ENCODE peak calls at places on chromosomes 3 and 15, in eight cellular contexts. X, Z, Y, H, U, P, M and F are unnamed samples.

GRCh38 chr3:156518726-156519125 is 36.2 kb downstream of the SSR3 start:
- DNase-seq in H (peak), Z (no peak), U (peak), Y (peak), P (no peak), M (no peak), X (no peak), F (peak)

GRCh38 chr3:284316-284715 is 87.8 kb downstream of the CHL1 start:
- DNase-seq in X (no peak), P (no peak), M (no peak), H (no peak), U (no peak), Z (no peak), Y (no peak), F (no peak)

GRCh38 chr3:171809513-171810277 is 588 bp downstream of the PLD1 start:
- DNase-seq in Y (peak), X (peak), Z (no peak), P (peak), H (peak), M (peak), U (peak), F (peak)

GRCh38 chr3:128591728-128592426 is 58.7 kb downstream of the RPN1 start:
- DNase-seq in Z (no peak), P (no peak), H (no peak), M (no peak), Y (no peak), U (no peak), X (no peak), F (no peak)

GRCh38 chr15:91824256-91824655 is 29.3 kb upstream of the SLCO3A1 start:
- DNase-seq in M (no peak), P (no peak), Z (peak), Y (peak), U (peak), H (no peak), X (no peak), F (no peak)

GRCh38 chr3:36166477-36166876 is 213.8 kb upstream of the STAC start:
- DNase-seq in Y (no peak), M (no peak), Z (peak), P (peak), X (no peak), H (peak), U (no peak), F (peak)

GRCh38 chr15:64636541-64636940 is 138.8 kb downstream of the RBPMS2 start:
- DNase-seq in H (no peak), U (peak), X (no peak), Y (no peak), P (no peak), Z (no peak), M (no peak), F (no peak)

GRCh38 chr3:61809879-61810278 is 248.5 kb downstream of the PTPRG start:
- DNase-seq in X (no peak), M (no peak), Y (peak), U (peak), Z (peak), H (no peak), P (peak), F (no peak)

GRCh38 chr15:85742186-85742751 is 52.5 kb downstream of the KLHL25 start:
- DNase-seq in X (no peak), Y (no peak), P (peak), M (no peak), H (no peak), Z (no peak), U (peak), F (no peak)

GRCh38 chr15:99702895-99703602 is 30.2 kb downstream of the LYSMD4 start:
- DNase-seq in X (no peak), H (peak), P (no peak), U (peak), Y (no peak), M (no peak), Z (no peak), F (peak)

GRCh38 chr15:95394186-95395067 is 936.1 kb upstream of the NR2F2 start:
- DNase-seq in P (peak), Y (no peak), U (peak), H (no peak), X (no peak), M (no peak), Z (no peak), F (no peak)

GRCh38 chr3:42025388-42026138 is 63.7 kb upstream of the ULK4 start:
- DNase-seq in X (peak), Z (peak), P (peak), Y (peak), M (no peak), H (peak), U (peak), F (peak)

GRCh38 chr15:66679043-66679656 is 22.9 kb upstream of the SMAD6 start:
- DNase-seq in M (no peak), Z (no peak), Y (no peak), U (peak), X (no peak), P (no peak), H (no peak), F (no peak)

GRCh38 chr15:57302640-57303257 is 73.6 kb upstream of the CGNL1 start:
- DNase-seq in U (no peak), Z (no peak), M (no peak), Y (no peak), P (no peak), H (no peak), X (no peak), F (no peak)

GRCh38 chr15:83324799-83325198 is 40.3 kb upstream of the BNC1 start:
- DNase-seq in U (no peak), Y (no peak), M (no peak), H (no peak), X (no peak), Z (no peak), P (no peak), F (peak)

GRCh38 chr15:31268108-31268501 is 58.5 kb upstream of the KLF13 start:
- DNase-seq in H (no peak), U (no peak), Y (peak), X (no peak), M (no peak), P (no peak), Z (peak), F (no peak)

GRCh38 chr3:165768680-165769079 is 68.5 kb downstream of the BCHE start:
- DNase-seq in M (no peak), X (no peak), H (no peak), Z (no peak), U (no peak), P (peak), Y (no peak), F (no peak)

GRCh38 chr15:59176653-59177444 is 29.8 kb upstream of the LDHAL6B start:
- DNase-seq in X (no peak), P (no peak), Y (no peak), M (no peak), U (no peak), Z (no peak), H (no peak), F (no peak)

GRCh38 chr3:140465988-140466387 is 211.9 kb upstream of the TRIM42 start:
- DNase-seq in H (no peak), X (no peak), P (no peak), M (no peak), Y (no peak), Z (no peak), U (no peak), F (no peak)

GRCh38 chr3:23928525-23928924 is 11.6 kb downstream of the RPL15 start:
- DNase-seq in M (no peak), Y (no peak), P (no peak), U (no peak), X (no peak), Z (no peak), H (peak), F (no peak)

GRCh38 chr3:46981932-46982471 is 2.5 kb downstream of the NBEAL2 start:
- DNase-seq in Y (no peak), P (no peak), H (peak), X (no peak), U (no peak), Z (no peak), M (no peak), F (no peak)

GRCh38 chr15:83837946-83838571 is 184.1 kb downstream of the ADAMTSL3 start:
- DNase-seq in M (no peak), U (peak), Y (no peak), P (no peak), H (peak), X (peak), Z (peak), F (peak)

GRCh38 chr3:72892081-72892763 is 4.4 kb downstream of the GXYLT2 start:
- DNase-seq in M (no peak), P (peak), Y (no peak), X (peak), Z (peak), U (peak), H (peak), F (peak)

GRCh38 chr3:119681279-119681678 is 4.1 kb upstream of the COX17 start:
- DNase-seq in Y (no peak), X (no peak), P (peak), Z (no peak), M (peak), H (peak), U (peak), F (peak)

GRCh38 chr3:41018841-41019240 is 180.5 kb upstream of the CTNNB1 start:
- DNase-seq in M (no peak), Y (no peak), H (no peak), P (no peak), Z (no peak), X (no peak), U (no peak), F (no peak)

GRCh38 chr3:137263982-137264777 is 306.4 kb downstream of the IL20RB start:
- DNase-seq in U (no peak), P (no peak), Z (no peak), M (no peak), H (no peak), X (no peak), Y (peak), F (no peak)

GRCh38 chr3:45211466-45212094 is 14.5 kb downstream of the TMEM158 start:
- DNase-seq in Y (no peak), H (no peak), P (no peak), U (peak), X (no peak), Z (peak), M (no peak), F (no peak)

GRCh38 chr3:66971891-66972551 is 26.1 kb upstream of the KBTBD8 start:
- DNase-seq in P (peak), U (peak), Y (peak), M (peak), Z (peak), H (peak), X (peak), F (peak)

GRCh38 chr3:181176610-181177009 is 187.1 kb upstream of the DNAJC19 start:
- DNase-seq in P (peak), Y (peak), M (peak), X (peak), Z (peak), H (peak), U (peak), F (peak)

GRCh38 chr15:59751552-59752413 is 62.7 kb upstream of the BNIP2 start:
- DNase-seq in P (no peak), U (peak), M (peak), H (peak), X (no peak), Z (no peak), Y (no peak), F (peak)

GRCh38 chr15:41603941-41604660 is 45.1 kb downstream of the TYRO3 start:
- DNase-seq in X (peak), Z (peak), H (peak), P (peak), U (peak), Y (peak), M (peak), F (peak)
- H3K4me3 ChIP-seq in X (peak), Z (no peak), H (no peak), P (peak), U (peak), Y (no peak), M (no peak), F (peak)

GRCh38 chr3:25664066-25664809 is 469 bp downstream of the TOP2B start:
- DNase-seq in Y (peak), Z (peak), H (no peak), U (peak), X (peak), M (peak), P (peak), F (peak)

GRCh38 chr3:25661694-25662455 is 2.8 kb downstream of the TOP2B start:
- DNase-seq in P (no peak), Y (no peak), M (no peak), U (no peak), Z (no peak), X (no peak), H (peak), F (no peak)

GRCh38 chr3:25662921-25663320 is 1.8 kb downstream of the TOP2B start:
- DNase-seq in P (no peak), M (no peak), Y (no peak), H (no peak), U (no peak), Z (no peak), X (no peak), F (no peak)

GRCh38 chr3:25664810-25665645 is at the start of gene TOP2B:
- DNase-seq in H (peak), P (peak), X (peak), U (peak), Y (peak), Z (peak), M (peak), F (peak)

DNA sequence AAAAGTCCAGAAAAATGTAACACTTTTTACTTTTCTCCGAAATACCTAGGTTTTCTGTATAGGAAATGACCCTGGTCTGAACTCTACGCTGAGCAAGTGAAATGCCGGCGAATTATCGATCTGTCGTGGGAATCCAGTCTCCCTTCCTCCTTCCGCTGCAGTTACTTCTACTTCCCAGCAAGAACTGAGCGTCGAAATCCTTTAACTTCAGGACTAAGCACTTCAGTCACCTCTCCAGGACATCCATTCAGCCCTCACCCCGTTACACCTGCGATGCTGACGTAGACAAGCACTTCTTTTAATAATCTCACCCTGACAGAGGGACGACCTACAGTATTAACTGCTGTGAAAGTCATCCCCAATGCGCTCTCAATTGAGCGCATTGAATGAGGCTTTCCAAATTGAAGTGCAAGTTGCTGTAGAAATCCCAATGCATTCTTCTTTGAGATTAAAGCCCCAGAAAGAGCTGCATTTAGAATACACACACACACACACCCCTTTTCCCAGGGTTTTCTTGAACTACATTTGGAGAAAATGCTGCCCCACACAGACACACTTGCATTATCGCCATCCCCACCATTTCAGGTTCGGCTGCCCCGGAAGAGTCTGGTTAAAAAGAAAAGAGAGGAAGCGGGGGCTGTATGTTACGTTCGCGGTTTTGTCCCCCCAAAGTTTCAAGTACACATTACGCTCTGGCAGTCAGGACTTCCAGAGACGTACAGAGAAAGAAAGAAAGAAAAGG is 1.2 kb downstream of the TOP2B start:
- DNase-seq in M (peak), Z (no peak), U (no peak), Y (no peak), X (no peak), P (peak), H (peak), F (peak)
- H3K4me3 ChIP-seq in M (peak), Z (peak), U (peak), Y (peak), X (peak), P (peak), H (peak), F (peak)

DNA sequence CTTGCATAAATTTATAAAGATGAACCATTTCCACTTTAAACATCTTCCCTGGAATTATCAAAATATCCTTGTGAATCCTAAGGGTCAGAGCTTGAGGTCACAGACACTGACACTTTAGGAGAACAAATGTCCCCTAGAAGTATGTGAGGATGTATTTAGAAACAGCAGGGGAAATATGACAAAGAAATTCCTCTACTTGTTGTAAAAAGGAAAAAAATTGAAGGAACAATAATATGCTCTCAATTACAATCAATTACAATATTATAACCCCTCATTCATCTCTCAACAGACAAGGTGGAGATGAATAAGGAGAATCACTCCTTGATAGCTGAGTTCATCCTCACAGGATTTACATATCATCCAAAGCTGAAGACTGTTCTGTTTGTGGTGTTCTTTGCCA is at the start of gene OR5K3:
- DNase-seq in X (no peak), M (no peak), P (no peak), Z (no peak), Y (no peak), H (no peak), U (no peak), F (no peak)
- H3K4me3 ChIP-seq in X (no peak), M (no peak), P (no peak), Z (no peak), Y (no peak), H (no peak), U (no peak), F (no peak)

DNA sequence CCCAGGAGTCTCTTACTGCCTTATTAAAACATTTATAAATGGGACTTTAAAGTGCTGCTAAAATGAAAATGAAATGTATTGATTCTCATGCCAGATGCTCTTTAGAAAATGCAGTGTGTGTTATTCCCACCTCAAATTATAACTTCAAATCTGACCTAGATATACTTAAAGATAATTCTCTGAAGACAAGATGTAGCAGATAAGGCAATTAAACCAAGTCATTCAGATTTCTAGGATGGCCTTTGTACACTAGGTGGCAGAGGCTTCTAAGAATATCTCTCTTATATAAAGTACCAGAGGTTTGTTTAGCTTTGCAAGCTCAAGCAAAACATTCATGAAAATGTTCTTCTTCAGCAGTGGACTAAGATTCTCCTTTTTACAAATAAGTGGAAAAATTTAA is 26.9 kb upstream of the GOLGA8B start:
- DNase-seq in Z (no peak), H (peak), U (no peak), M (peak), Y (no peak), X (no peak), P (no peak), F (peak)
- H3K4me3 ChIP-seq in Z (no peak), H (no peak), U (no peak), M (no peak), Y (no peak), X (no peak), P (no peak), F (no peak)

DNA sequence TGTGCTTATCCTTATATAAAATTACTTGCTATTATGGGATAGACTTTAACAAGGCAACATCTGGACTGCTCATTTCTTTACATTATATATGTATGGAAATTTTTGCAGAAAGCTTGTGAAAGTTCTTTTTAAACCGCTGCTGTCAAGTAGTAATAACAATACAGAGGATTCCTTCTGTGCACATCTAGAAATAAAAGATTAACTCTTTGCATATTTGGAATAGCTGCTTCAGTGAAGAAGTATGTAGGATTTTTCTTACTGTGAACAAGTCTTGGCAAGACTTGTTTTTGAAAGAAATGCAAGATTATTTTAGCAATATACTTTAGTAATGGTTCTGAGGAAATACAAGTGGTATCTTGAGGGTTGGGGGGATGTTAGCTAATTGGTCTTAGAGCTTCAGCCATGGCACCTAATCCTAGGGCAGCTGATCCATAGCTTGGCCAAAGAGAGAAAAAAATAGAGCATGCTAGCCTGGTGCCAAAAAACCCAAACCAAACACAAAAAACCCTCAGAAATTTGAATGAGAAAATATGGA is 4.3 kb downstream of the PRKCI start:
- DNase-seq in X (no peak), P (peak), H (peak), M (no peak), U (peak), Y (no peak), Z (no peak), F (no peak)
- H3K4me3 ChIP-seq in X (no peak), P (no peak), H (no peak), M (no peak), U (no peak), Y (no peak), Z (no peak), F (no peak)

GRCh38 chr15:56227780-56228179 is 15.9 kb downstream of the RFX7 start:
- DNase-seq in H (no peak), X (no peak), U (no peak), Y (no peak), P (no peak), M (no peak), Z (no peak), F (no peak)

GRCh38 chr15:56225520-56225919 is 18.2 kb downstream of the RFX7 start:
- DNase-seq in X (no peak), Y (no peak), H (no peak), Z (no peak), M (no peak), P (no peak), U (no peak), F (no peak)

GRCh38 chr15:56228352-56228751 is 15.3 kb downstream of the RFX7 start:
- DNase-seq in X (no peak), Y (no peak), U (no peak), H (no peak), Z (no peak), M (no peak), P (no peak), F (no peak)

GRCh38 chr15:56228854-56229253 is 14.8 kb downstream of the RFX7 start:
- DNase-seq in U (no peak), P (no peak), H (no peak), X (no peak), Z (no peak), M (no peak), Y (no peak), F (no peak)

DNA sequence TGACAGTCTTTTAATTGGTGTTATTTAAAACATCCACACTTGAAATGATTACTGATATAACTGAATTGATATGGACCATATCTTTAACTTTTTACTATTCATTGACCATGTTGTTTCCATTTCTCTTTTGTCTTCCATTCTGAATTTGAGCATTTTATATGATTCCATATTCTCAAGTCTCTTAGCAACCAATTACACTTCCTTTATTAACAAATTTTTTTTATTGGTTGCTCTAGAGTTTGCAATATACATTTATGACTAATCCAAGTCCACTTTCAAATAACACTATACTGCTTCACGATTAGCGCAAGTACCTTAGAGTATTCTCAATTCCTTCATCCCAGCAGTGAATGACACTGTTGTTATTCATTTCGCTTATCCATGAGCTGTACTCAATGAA is 16.4 kb downstream of the RFX7 start:
- DNase-seq in P (no peak), U (no peak), Y (no peak), H (no peak), M (no peak), Z (no peak), X (no peak), F (no peak)
- H3K4me3 ChIP-seq in P (no peak), U (no peak), Y (no peak), H (no peak), M (no peak), Z (no peak), X (no peak), F (no peak)